ENCODE peak calls at places on chromosomes 6 and 20, in six cellular contexts. Q is A549, R is HepG2, V is endothelial cell of umbilical vein, J is GM12878, B is K562. Y is an unnamed sample.

GRCh38 chr6:15364401-15365037 is 118.7 kb downstream of the JARID2 start:
- DNase-seq in Q (no peak), R (no peak), V (no peak), J (no peak), B (no peak), Y (peak)

GRCh38 chr6:108793449-108794134 is 54.6 kb upstream of the ARMC2 start:
- DNase-seq in Q (peak), R (peak), V (no peak), J (no peak), B (no peak), Y (no peak)

GRCh38 chr20:53148764-53149163 is 176.6 kb downstream of the TSHZ2 start:
- DNase-seq in Q (no peak), R (no peak), V (no peak), J (no peak), B (no peak), Y (no peak)

GRCh38 chr20:47929368-47930115 is 144.3 kb upstream of the SULF2 start:
- DNase-seq in Q (no peak), R (no peak), V (peak), J (no peak), B (no peak), Y (no peak)

GRCh38 chr20:35776513-35777101 is 4.8 kb downstream of the PHF20 start:
- DNase-seq in Q (peak), R (no peak), V (peak), J (no peak), B (no peak), Y (no peak)

GRCh38 chr6:101110814-101111213 is 229.7 kb upstream of the ASCC3 start:
- DNase-seq in Q (no peak), R (no peak), V (no peak), J (no peak), B (no peak), Y (no peak)

GRCh38 chr6:151014404-151015150 is 149.1 kb downstream of the MTHFD1L start:
- DNase-seq in Q (peak), R (peak), V (peak), J (no peak), B (peak), Y (peak)

GRCh38 chr6:135667694-135668455 is 170.3 kb upstream of the AHI1 start:
- DNase-seq in Q (peak), R (no peak), V (peak), J (no peak), B (no peak), Y (no peak)

GRCh38 chr20:36474563-36474962 is 66.8 kb upstream of the MYL9 start:
- DNase-seq in Q (no peak), R (no peak), V (no peak), J (no peak), B (no peak), Y (no peak)

GRCh38 chr6:69719602-69720193 is 77.1 kb downstream of the LMBRD1 start:
- DNase-seq in Q (peak), R (peak), V (peak), J (no peak), B (peak), Y (peak)

GRCh38 chr20:44643596-44644383 is 7.7 kb downstream of the ADA start:
- DNase-seq in Q (peak), R (peak), V (peak), J (no peak), B (no peak), Y (peak)

GRCh38 chr6:105402090-105402980 is 547 bp downstream of the PREP start:
- DNase-seq in Q (peak), R (peak), V (peak), J (no peak), B (no peak), Y (peak)

GRCh38 chr6:19180348-19181073 is 656.7 kb upstream of the ID4 start:
- DNase-seq in Q (no peak), R (no peak), V (no peak), J (no peak), B (no peak), Y (no peak)

GRCh38 chr20:18527836-18528235 is 20.1 kb downstream of the SEC23B start:
- DNase-seq in Q (no peak), R (no peak), V (no peak), J (no peak), B (no peak), Y (no peak)
- TF ChIP-seq MYC in Q (no peak), R (no peak), V (no peak), J (no peak), B (no peak), Y (no peak)

DNA sequence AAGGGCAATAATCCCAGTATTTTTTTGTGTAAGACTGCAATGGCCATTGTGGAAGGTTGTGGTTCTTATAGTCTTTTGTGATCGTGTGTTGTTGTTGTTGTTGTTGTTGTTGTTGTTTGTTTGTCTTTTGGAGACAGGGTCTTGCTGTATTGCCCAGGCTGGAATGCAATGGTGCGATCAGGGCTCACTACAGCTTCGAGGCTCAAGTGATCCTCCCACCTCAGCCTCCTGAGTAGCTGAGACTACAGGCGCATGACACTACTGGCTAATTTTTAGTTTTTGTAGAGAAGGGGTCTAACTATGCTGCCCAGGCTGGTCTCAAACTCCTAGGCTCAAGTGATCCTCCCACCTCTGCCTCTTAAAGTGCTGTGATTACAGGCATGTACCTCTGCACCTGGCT is 3.5 kb upstream of the GSTA4 start:
- DNase-seq in Q (no peak), R (no peak), V (no peak), J (no peak), B (no peak), Y (no peak)
- TF ChIP-seq POLR2A in Q (no peak), R (no peak), V (no peak), J (no peak), B (no peak), Y (no peak)

DNA sequence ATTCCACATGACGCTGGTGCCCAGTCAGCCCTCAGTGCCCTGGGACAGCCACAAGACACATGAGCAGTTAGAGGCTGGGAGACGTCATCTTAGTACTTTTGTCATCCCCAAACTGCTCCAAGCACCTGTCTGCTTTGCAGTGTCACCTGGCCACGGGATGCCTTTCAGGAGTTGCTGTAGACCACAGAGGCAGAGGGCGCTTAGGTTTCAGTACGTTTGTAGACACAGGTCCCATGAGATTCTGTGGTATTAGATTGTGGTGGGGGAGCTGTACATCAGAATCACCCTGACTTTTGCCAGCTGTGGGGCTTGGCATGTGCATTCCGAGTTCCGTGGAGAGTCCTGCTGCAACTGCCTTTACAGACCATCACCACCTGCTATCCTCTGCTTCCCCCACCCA is 16.7 kb downstream of the MAVS start:
- DNase-seq in Q (no peak), R (no peak), V (no peak), J (no peak), B (no peak), Y (peak)
- TF ChIP-seq MAX in Q (no peak), R (no peak), V (no peak), J (no peak), B (no peak), Y (no peak)

GRCh38 chr6:168282985-168283685 is 36.4 kb downstream of the DACT2 start:
- DNase-seq in Q (no peak), R (peak), V (no peak), J (no peak), B (no peak), Y (no peak)
- TF ChIP-seq MYC in Q (no peak), R (peak), V (no peak), J (no peak), B (no peak), Y (no peak)